ENCODE peak calls at places on chromosomes 4 and X, in six cellular contexts. Z, H, Y, G, R and K are unnamed samples. For H3K4me1, the result is how much of the 10 kb centered on the place peaks cover.

GRCh38 chr4:47612116-47613023 is 127.3 kb downstream of the ATP10D start:
- DNase-seq in Z (no peak), H (no peak), Y (no peak), G (no peak), R (peak), K (no peak)

GRCh38 chrX:39808471-39808917 is 289.3 kb downstream of the BCOR start:
- DNase-seq in Z (no peak), H (peak), Y (no peak), G (peak), R (peak), K (no peak)

GRCh38 chrX:78514852-78515251 is 144.3 kb downstream of the RTL3 start:
- DNase-seq in Z (peak), H (no peak), Y (no peak), G (no peak), R (no peak), K (no peak)

GRCh38 chrX:37825225-37825842 is 22.0 kb downstream of the DYNLT3 start:
- DNase-seq in Z (peak), H (peak), Y (no peak), G (peak), R (peak), K (no peak)

GRCh38 chrX:73262991-73263390 is 48.3 kb upstream of the NAP1L2 start:
- DNase-seq in Z (no peak), H (peak), Y (no peak), G (no peak), R (peak), K (no peak)

GRCh38 chrX:1491851-1492349 is 39.2 kb upstream of the ASMTL start:
- DNase-seq in Z (peak), H (no peak), Y (no peak), G (no peak), R (peak), K (no peak)

GRCh38 chrX:150202641-150203248 is 160.4 kb upstream of the MAMLD1 start:
- DNase-seq in Z (no peak), H (peak), Y (no peak), G (no peak), R (peak), K (no peak)

GRCh38 chr4:1862055-1862911 is 6.3 kb upstream of the LETM1 start:
- DNase-seq in Z (no peak), H (no peak), Y (no peak), G (no peak), R (no peak), K (no peak)

GRCh38 chr4:27205994-27206393 is 345.4 kb downstream of the STIM2 start:
- DNase-seq in Z (no peak), H (no peak), Y (no peak), G (no peak), R (peak), K (no peak)

GRCh38 chr4:16775411-16776154 is 122.9 kb downstream of the LDB2 start:
- DNase-seq in Z (no peak), H (no peak), Y (no peak), G (no peak), R (no peak), K (no peak)

GRCh38 chr4:7276538-7276937 is 84.2 kb downstream of the SORCS2 start:
- DNase-seq in Z (no peak), H (no peak), Y (no peak), G (no peak), R (peak), K (no peak)

GRCh38 chr4:137125011-137125410 is 407.3 kb downstream of the PCDH18 start:
- DNase-seq in Z (no peak), H (no peak), Y (no peak), G (peak), R (peak), K (no peak)

GRCh38 chr4:14842964-14843630 is 159.2 kb upstream of the CPEB2 start:
- DNase-seq in Z (no peak), H (no peak), Y (no peak), G (no peak), R (no peak), K (no peak)

GRCh38 chrX:45497290-45497689 is 296.6 kb upstream of the DIPK2B start:
- DNase-seq in Z (no peak), H (no peak), Y (no peak), G (no peak), R (peak), K (no peak)

GRCh38 chr4:946517-947471 is 14.5 kb downstream of the TMEM175 start:
- DNase-seq in Z (no peak), H (no peak), Y (no peak), G (no peak), R (no peak), K (no peak)

GRCh38 chrX:136616987-136617685 is 30.8 kb upstream of the CD40LG start:
- DNase-seq in Z (no peak), H (no peak), Y (no peak), G (no peak), R (no peak), K (no peak)

GRCh38 chr4:188214861-188215260 is 75.6 kb downstream of the TRIML1 start:
- DNase-seq in Z (no peak), H (no peak), Y (no peak), G (no peak), R (no peak), K (no peak)

GRCh38 chr4:143291334-143291733 is 45.3 kb upstream of the GAB1 start:
- DNase-seq in Z (no peak), H (no peak), Y (no peak), G (no peak), R (no peak), K (no peak)

GRCh38 chrX:129788527-129788926 is 8.8 kb downstream of the SASH3 start:
- DNase-seq in Z (no peak), H (no peak), Y (no peak), G (no peak), R (no peak), K (no peak)

GRCh38 chrX:2889045-2889605 is 40.0 kb downstream of the ARSD start:
- DNase-seq in Z (no peak), H (no peak), Y (no peak), G (no peak), R (peak), K (no peak)

GRCh38 chrX:39012561-39013209 is 211.4 kb downstream of the MID1IP1 start:
- DNase-seq in Z (peak), H (no peak), Y (no peak), G (peak), R (peak), K (no peak)

GRCh38 chrX:9670136-9670905 is 95.3 kb downstream of the GPR143 start:
- DNase-seq in Z (no peak), H (peak), Y (no peak), G (peak), R (peak), K (no peak)

GRCh38 chr4:77308843-77309242 is 151.8 kb downstream of the CCNG2 start:
- DNase-seq in Z (peak), H (peak), Y (no peak), G (peak), R (peak), K (no peak)

GRCh38 chr4:72340803-72341431 is 228.1 kb downstream of the ADAMTS3 start:
- DNase-seq in Z (no peak), H (no peak), Y (no peak), G (no peak), R (peak), K (no peak)

DNA sequence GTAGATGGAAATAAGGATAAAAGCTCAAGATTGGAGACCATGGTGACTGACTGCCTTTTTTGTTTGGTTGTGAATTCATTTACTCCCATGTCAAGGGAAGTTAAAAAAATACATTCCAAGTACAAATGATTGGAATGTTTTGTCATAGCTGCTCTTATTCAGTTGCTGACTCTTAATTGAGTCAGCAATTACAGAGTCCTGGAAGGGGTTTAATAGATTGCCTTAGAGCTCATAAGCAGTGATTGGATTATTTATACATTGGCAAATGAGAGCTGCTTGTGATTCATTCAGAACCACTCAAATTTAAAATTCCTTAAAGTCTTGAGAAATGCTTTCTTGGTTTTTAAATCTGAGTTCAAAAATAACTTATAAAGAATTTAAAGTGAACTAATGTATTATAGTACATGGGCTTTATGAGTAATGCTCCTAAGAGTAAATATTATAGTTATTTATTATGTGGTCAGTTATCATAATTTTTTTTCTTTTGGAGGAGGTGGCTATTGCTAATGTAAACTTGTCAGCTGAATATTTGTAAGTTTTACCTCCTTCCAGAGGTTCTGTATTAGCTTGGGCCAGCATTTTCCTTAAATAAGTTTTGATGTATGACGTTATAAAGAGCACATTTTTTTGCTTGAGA is 13.6 kb downstream of the JADE1 start:
- DNase-seq in Z (no peak), H (peak), Y (no peak), G (peak), R (peak), K (no peak)
- H3K4me1 ChIP-seq in Z (under half), H (under half), Y (under half), G (half or more), R (half or more), K (under half)

GRCh38 chr4:152616804-152617203 is 63.0 kb downstream of the TMEM154 start:
- DNase-seq in Z (no peak), H (no peak), Y (no peak), G (no peak), R (no peak), K (no peak)

GRCh38 chr4:152619556-152619955 is 60.2 kb downstream of the TMEM154 start:
- DNase-seq in Z (no peak), H (no peak), Y (no peak), G (no peak), R (no peak), K (no peak)

GRCh38 chr4:152620915-152621314 is 58.9 kb downstream of the TMEM154 start:
- DNase-seq in Z (no peak), H (no peak), Y (no peak), G (no peak), R (no peak), K (no peak)

GRCh38 chr4:152618971-152619370 is 60.8 kb downstream of the TMEM154 start:
- DNase-seq in Z (no peak), H (no peak), Y (no peak), G (no peak), R (no peak), K (no peak)

GRCh38 chr4:152620218-152620617 is 59.6 kb downstream of the TMEM154 start:
- DNase-seq in Z (no peak), H (no peak), Y (no peak), G (no peak), R (no peak), K (no peak)
- H3K27ac ChIP-seq in Z (no peak), H (no peak), Y (no peak), G (no peak), R (no peak), K (no peak)

DNA sequence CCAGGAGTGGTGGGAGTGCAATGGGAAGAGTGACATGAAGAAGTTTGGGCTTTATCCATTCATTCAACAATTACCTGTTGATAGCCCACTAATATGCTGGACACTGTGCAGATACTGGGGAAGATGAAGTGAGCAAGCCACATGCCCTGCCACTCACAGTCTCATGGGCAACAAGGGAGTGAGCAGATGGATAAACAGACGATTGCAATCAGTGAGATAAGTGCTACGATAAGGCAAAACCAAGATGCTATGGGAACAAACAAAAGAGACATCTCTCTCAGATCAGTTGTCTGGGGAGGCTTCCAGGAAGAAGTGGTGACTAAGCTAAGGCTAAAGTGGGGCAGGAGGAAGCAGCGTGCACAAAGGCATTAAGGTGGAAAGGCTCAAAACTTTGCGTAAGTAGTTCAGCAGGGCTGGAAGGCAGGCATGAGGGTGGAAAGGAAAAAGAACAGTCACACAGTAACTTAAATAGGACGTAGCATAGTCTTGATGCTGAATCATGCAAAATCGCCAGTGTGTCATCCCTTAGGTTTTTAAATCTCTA is 31.7 kb downstream of the GAB3 start:
- DNase-seq in Z (no peak), H (peak), Y (no peak), G (no peak), R (peak), K (no peak)
- H3K4me1 ChIP-seq in Z (under half), H (under half), Y (under half), G (under half), R (under half), K (under half)

GRCh38 chrX:16140448-16140847 is 17.1 kb downstream of the GRPR start:
- DNase-seq in Z (no peak), H (no peak), Y (no peak), G (no peak), R (no peak), K (no peak)

GRCh38 chrX:16137416-16138107 is 14.2 kb downstream of the GRPR start:
- DNase-seq in Z (no peak), H (no peak), Y (no peak), G (no peak), R (no peak), K (no peak)

GRCh38 chrX:16140983-16141382 is 17.6 kb downstream of the GRPR start:
- DNase-seq in Z (no peak), H (no peak), Y (no peak), G (no peak), R (no peak), K (no peak)

GRCh38 chrX:16138108-16138427 is 14.7 kb downstream of the GRPR start:
- DNase-seq in Z (peak), H (peak), Y (no peak), G (no peak), R (no peak), K (no peak)

GRCh38 chrX:16136080-16136479 is 12.7 kb downstream of the GRPR start:
- DNase-seq in Z (no peak), H (no peak), Y (no peak), G (no peak), R (peak), K (no peak)
- H3K27ac ChIP-seq in Z (no peak), H (no peak), Y (no peak), G (no peak), R (no peak), K (no peak)

GRCh38 chr4:88415982-88416381 is 37.3 kb downstream of the HERC6 start:
- DNase-seq in Z (no peak), H (no peak), Y (no peak), G (no peak), R (no peak), K (no peak)
- H3K4me1 ChIP-seq in Z (under half), H (under half), Y (under half), G (under half), R (under half), K (under half)

DNA sequence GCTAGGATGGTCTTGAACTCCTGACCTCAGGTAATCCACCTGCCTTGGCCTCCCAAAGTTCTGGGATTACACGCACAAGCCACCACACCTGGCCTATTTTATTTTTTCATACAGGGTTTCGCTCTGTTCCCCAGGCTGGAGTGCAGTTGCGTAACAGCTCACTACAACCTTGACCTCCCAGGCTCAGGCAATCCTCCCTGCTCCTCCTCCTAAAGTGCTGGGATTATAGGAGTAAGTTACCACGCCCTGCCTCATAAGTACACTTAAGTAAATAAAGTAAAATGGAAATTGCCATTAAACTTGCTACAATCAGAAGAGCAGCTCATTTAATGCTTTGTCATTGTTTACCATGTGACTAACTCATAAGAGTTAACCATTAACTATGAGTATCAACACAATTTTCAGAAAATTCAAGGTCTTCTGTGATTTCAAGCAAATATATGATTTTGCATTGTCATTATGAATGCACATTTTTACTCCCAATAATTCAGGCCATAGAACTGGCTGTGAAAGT is 12.3 kb downstream of the UGDH start:
- DNase-seq in Z (no peak), H (no peak), Y (peak), G (no peak), R (peak), K (no peak)
- H3K27ac ChIP-seq in Z (no peak), H (peak), Y (peak), G (peak), R (peak), K (no peak)